ENCODE peak calls at places on chromosomes 16 and 17, in five cellular contexts. C is NCI-H1436, M is substantia nigra, X is astrocyte of the spinal cord, N is lung microvascular endothelial cell. Z is an unnamed sample.

GRCh38 chr17:57641761-57642160 is 103.3 kb downstream of the CCDC182 start:
- DNase-seq in C (no peak), M (no peak), X (no peak), N (no peak), Z (no peak)

GRCh38 chr16:48608452-48608851 is 1.5 kb downstream of the N4BP1 start:
- DNase-seq in C (no peak), M (no peak), X (no peak), N (peak), Z (no peak)

GRCh38 chr16:17567455-17567854 is 96.7 kb upstream of the XYLT1 start:
- DNase-seq in C (no peak), M (no peak), X (no peak), N (no peak), Z (no peak)

GRCh38 chr16:66619534-66620418 is 15.3 kb downstream of the CMTM3 start:
- DNase-seq in C (no peak), M (no peak), X (peak), N (no peak), Z (no peak)

GRCh38 chr17:50830298-50830697 is 5.1 kb upstream of the WFIKKN2 start:
- DNase-seq in C (no peak), M (no peak), X (peak), N (no peak), Z (no peak)

GRCh38 chr17:2215616-2216364 is 87.8 kb downstream of the SMG6 start:
- DNase-seq in C (no peak), M (peak), X (peak), N (peak), Z (peak)

GRCh38 chr17:51165680-51166197 is 472 bp upstream of the NME2 start:
- DNase-seq in C (peak), M (no peak), X (no peak), N (no peak), Z (no peak)

GRCh38 chr16:525520-526180 is 1.9 kb upstream of the CAPN15 start:
- DNase-seq in C (no peak), M (no peak), X (peak), N (no peak), Z (peak)

GRCh38 chr17:62941358-62941991 is 24.6 kb upstream of the TANC2 start:
- DNase-seq in C (no peak), M (no peak), X (no peak), N (no peak), Z (no peak)

GRCh38 chr16:48450367-48450766 is 65.2 kb upstream of the SIAH1 start:
- DNase-seq in C (no peak), M (no peak), X (no peak), N (no peak), Z (no peak)

GRCh38 chr16:23940111-23940510 is 104.3 kb downstream of the PRKCB start:
- DNase-seq in C (no peak), M (no peak), X (no peak), N (no peak), Z (no peak)

GRCh38 chr16:2968738-2969544 is at the start of gene PAQR4:
- DNase-seq in C (peak), M (peak), X (peak), N (peak), Z (peak)

GRCh38 chr16:1351582-1352362 is at the start of the genes GNPTG and TSR3:
- DNase-seq in C (peak), M (peak), X (peak), N (peak), Z (peak)

GRCh38 chr16:80317132-80318098 is 223.4 kb upstream of the DYNLRB2 start:
- DNase-seq in C (no peak), M (no peak), X (no peak), N (peak), Z (no peak)

GRCh38 chr16:3022208-3022696 is 1.5 kb downstream of the HCFC1R1 start:
- DNase-seq in C (no peak), M (no peak), X (peak), N (peak), Z (peak)

GRCh38 chr17:18860161-18860972 is 2.4 kb downstream of the PRPSAP2 start:
- DNase-seq in C (no peak), M (no peak), X (no peak), N (no peak), Z (no peak)

GRCh38 chr17:50173335-50173941 is 7.6 kb downstream of the SGCA start:
- DNase-seq in C (no peak), M (no peak), X (peak), N (no peak), Z (no peak)

GRCh38 chr16:74999683-75000480 is 1.1 kb downstream of the ZNRF1 start:
- DNase-seq in C (peak), M (no peak), X (peak), N (peak), Z (peak)

GRCh38 chr17:47727704-47728036 is 5.4 kb upstream of the TBX21 start:
- DNase-seq in C (no peak), M (no peak), X (no peak), N (no peak), Z (no peak)

GRCh38 chr16:66416981-66417700 is 10.0 kb upstream of the BEAN1 start:
- DNase-seq in C (no peak), M (no peak), X (peak), N (no peak), Z (no peak)

GRCh38 chr16:89170346-89171215 is 967 bp upstream of the CDH15 start:
- DNase-seq in C (peak), M (no peak), X (no peak), N (no peak), Z (no peak)

GRCh38 chr17:80992948-80993624 is 1.4 kb downstream of the CHMP6 start:
- DNase-seq in C (no peak), M (no peak), X (no peak), N (no peak), Z (no peak)

GRCh38 chr16:46748775-46749705 is 896 bp upstream of the MYLK3 start:
- DNase-seq in C (peak), M (no peak), X (no peak), N (no peak), Z (no peak)

GRCh38 chr16:31141489-31142108 is 6.1 kb upstream of the PRSS8 start:
- DNase-seq in C (no peak), M (peak), X (no peak), N (no peak), Z (no peak)

GRCh38 chr16:59684911-59685310 is 950.8 kb upstream of the GOT2 start:
- DNase-seq in C (no peak), M (no peak), X (peak), N (no peak), Z (no peak)

GRCh38 chr17:73690581-73691135 is 46.4 kb upstream of the SDK2 start:
- DNase-seq in C (no peak), M (no peak), X (no peak), N (no peak), Z (no peak)

GRCh38 chr17:2436516-2436915 is 35.7 kb upstream of the MNT start:
- DNase-seq in C (peak), M (no peak), X (no peak), N (no peak), Z (no peak)

GRCh38 chr17:17897442-17897841 is 60.7 kb upstream of the SREBF1 start:
- DNase-seq in C (no peak), M (no peak), X (no peak), N (no peak), Z (no peak)

GRCh38 chr17:279776-280175 is 72.8 kb downstream of the RPH3AL start:
- DNase-seq in C (no peak), M (no peak), X (no peak), N (peak), Z (no peak)

GRCh38 chr17:80594666-80595269 is 50.1 kb downstream of the RPTOR start:
- DNase-seq in C (no peak), M (no peak), X (no peak), N (no peak), Z (no peak)

GRCh38 chr16:19001788-19002187 is 18.1 kb downstream of the TMC7 start:
- DNase-seq in C (no peak), M (no peak), X (peak), N (peak), Z (no peak)

Z was measured in head of caudate nucleus.